ENCODE peak calls at places on chromosomes 13 and 19, in four cellular contexts. One of them, this sample, is unnamed.
A peak's percentile ranks its signal among the peaks of the same experiment; 100 is the strongest.

GRCh38 chr13:95420501-95420900 is 119.2 kb upstream of the ABCC4 start:
- DNase-seq in HCT116: no peak
- DNase-seq in K562: no peak
- DNase-seq in HepG2: no peak
- DNase-seq in this sample: no peak

GRCh38 chr13:59112375-59112774 is 1051.4 kb downstream of the DIAPH3 start:
- DNase-seq in HCT116: no peak
- DNase-seq in K562: no peak
- DNase-seq in HepG2: no peak
- DNase-seq in this sample: peak; percentile 0

GRCh38 chr19:10603873-10604459 is 16.9 kb upstream of the AP1M2 start:
- DNase-seq in HCT116: no peak
- DNase-seq in K562: no peak
- DNase-seq in HepG2: no peak
- DNase-seq in this sample: no peak

GRCh38 chr13:84446972-84447700 is 564.9 kb upstream of the SLITRK1 start:
- DNase-seq in HCT116: no peak
- DNase-seq in K562: no peak
- DNase-seq in HepG2: no peak
- DNase-seq in this sample: no peak

GRCh38 chr13:43159007-43159406 is 135.6 kb downstream of the DNAJC15 start:
- DNase-seq in HCT116: no peak
- DNase-seq in K562: no peak
- DNase-seq in HepG2: no peak
- DNase-seq in this sample: no peak

GRCh38 chr19:328025-328505 is 16.5 kb downstream of the MIER2 start:
- DNase-seq in HCT116: peak; percentile 6
- DNase-seq in K562: no peak
- DNase-seq in HepG2: no peak
- DNase-seq in this sample: no peak

GRCh38 chr13:26929971-26930730 is 169.6 kb upstream of the GPR12 start:
- DNase-seq in HCT116: peak; percentile 54
- DNase-seq in K562: peak; percentile 72
- DNase-seq in HepG2: peak; percentile 39
- DNase-seq in this sample: peak; percentile 28

GRCh38 chr13:47334173-47334572 is 437.3 kb upstream of the HTR2A start:
- DNase-seq in HCT116: no peak
- DNase-seq in K562: no peak
- DNase-seq in HepG2: no peak
- DNase-seq in this sample: no peak

GRCh38 chr19:18009412-18010066 is 1.6 kb downstream of the ARRDC2 start:
- DNase-seq in HCT116: no peak
- DNase-seq in K562: peak; percentile 3
- DNase-seq in HepG2: peak; percentile 64
- DNase-seq in this sample: no peak

GRCh38 chr19:18280247-18281081 is 958 bp downstream of the JUND start:
- DNase-seq in HCT116: no peak
- DNase-seq in K562: peak; percentile 88
- DNase-seq in HepG2: peak; percentile 52
- DNase-seq in this sample: no peak

GRCh38 chr19:45766919-45767346 is 2.1 kb downstream of the SIX5 start:
- DNase-seq in HCT116: no peak
- DNase-seq in K562: no peak
- DNase-seq in HepG2: no peak
- DNase-seq in this sample: no peak

GRCh38 chr19:29531458-29532025 is 5.7 kb downstream of the VSTM2B start:
- DNase-seq in HCT116: no peak
- DNase-seq in K562: no peak
- DNase-seq in HepG2: no peak
- DNase-seq in this sample: no peak

GRCh38 chr13:110107568-110108347 is 199.2 kb downstream of the COL4A1 start:
- DNase-seq in HCT116: no peak
- DNase-seq in K562: no peak
- DNase-seq in HepG2: no peak
- DNase-seq in this sample: no peak

GRCh38 chr13:77516342-77516789 is 19.1 kb upstream of the SCEL start:
- DNase-seq in HCT116: no peak
- DNase-seq in K562: no peak
- DNase-seq in HepG2: no peak
- DNase-seq in this sample: peak; percentile 42

GRCh38 chr13:50787316-50788195 is 55.9 kb downstream of the DLEU7 start:
- DNase-seq in HCT116: no peak
- DNase-seq in K562: no peak
- DNase-seq in HepG2: no peak
- DNase-seq in this sample: no peak

GRCh38 chr19:19505669-19506326 is 9.6 kb downstream of the TSSK6 start:
- DNase-seq in HCT116: no peak
- DNase-seq in K562: no peak
- DNase-seq in HepG2: no peak
- DNase-seq in this sample: no peak

GRCh38 chr13:98474761-98475160 is 102.1 kb downstream of the STK24 start:
- DNase-seq in HCT116: no peak
- DNase-seq in K562: no peak
- DNase-seq in HepG2: no peak
- DNase-seq in this sample: no peak

GRCh38 chr13:98478134-98479129 is 98.5 kb downstream of the STK24 start:
- DNase-seq in HCT116: no peak
- DNase-seq in K562: peak; percentile 35
- DNase-seq in HepG2: no peak
- DNase-seq in this sample: no peak

GRCh38 chr13:98476106-98476505 is 100.8 kb downstream of the STK24 start:
- DNase-seq in HCT116: no peak
- DNase-seq in K562: no peak
- DNase-seq in HepG2: no peak
- DNase-seq in this sample: no peak

GRCh38 chr13:98475521-98475920 is 101.4 kb downstream of the STK24 start:
- DNase-seq in HCT116: no peak
- DNase-seq in K562: peak; percentile 38
- DNase-seq in HepG2: no peak
- DNase-seq in this sample: no peak

DNA sequence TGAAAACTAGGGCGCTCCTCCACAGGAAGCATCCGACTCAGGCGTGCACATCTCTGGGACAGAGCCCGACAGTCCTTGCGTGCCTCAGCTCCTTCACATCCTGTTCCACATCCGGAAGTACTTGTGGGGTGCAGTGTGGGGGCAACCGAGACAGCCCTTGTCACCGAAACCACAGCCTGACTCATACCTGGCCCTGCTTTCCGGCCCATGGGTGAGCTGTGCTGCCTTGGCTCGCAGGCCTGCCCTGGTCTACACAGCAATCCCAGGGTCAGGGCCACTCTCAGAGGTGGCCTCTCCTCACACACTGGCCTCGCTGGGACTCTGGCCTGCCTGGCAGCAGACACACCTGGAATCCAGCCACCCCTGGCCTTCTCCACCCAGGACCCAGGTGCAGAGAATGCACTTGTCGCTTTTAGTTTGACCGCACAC is 100.4 kb downstream of the STK24 start:
- DNase-seq in HCT116: peak; percentile 64
- DNase-seq in K562: peak; percentile 33
- DNase-seq in HepG2: no peak
- DNase-seq in this sample: no peak
- TF ChIP-seq TCF7L2 in HCT116: no peak
- TF ChIP-seq TCF7L2 in K562: no peak
- TF ChIP-seq TCF7L2 in HepG2: no peak
- TF ChIP-seq TCF7L2 in this sample: no peak

DNA sequence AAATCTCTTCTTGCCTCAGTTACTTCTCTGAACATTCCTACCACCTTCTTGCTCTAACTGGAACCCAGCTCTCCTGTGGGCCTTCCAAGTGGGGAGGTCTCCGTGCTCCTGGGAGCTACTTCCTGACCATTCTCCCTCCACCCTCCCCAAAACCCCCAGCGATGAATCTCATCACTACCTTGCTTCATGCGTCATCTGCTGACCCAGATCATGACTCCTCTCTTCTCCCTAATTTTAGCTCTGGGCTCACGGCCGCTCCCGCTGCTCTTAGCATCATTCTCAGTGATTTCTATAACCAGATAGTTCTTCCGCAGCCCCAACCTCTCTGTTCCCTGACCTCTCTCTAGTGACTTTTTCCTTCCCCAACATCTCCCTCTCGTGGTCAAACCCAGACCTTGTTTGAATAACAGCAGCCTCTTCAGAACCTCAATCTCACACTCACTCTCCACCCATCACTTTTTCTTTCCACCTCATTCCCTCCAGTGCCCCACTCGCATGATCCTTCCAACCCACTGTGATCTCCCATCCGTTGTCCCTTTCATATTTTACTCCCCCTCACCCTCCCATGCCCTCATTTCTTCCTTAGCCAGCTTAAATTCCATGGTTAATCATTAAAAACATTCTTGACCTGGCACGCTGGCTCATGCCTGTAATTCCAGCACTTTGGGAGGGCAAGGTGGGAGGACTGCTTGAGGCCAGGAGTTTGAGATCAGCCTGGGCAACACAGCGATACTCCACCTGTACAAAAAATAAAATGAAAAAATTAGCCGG is 21.8 kb downstream of the MRPS12 start:
- DNase-seq in HCT116: no peak
- DNase-seq in K562: no peak
- DNase-seq in HepG2: peak; percentile 51
- DNase-seq in this sample: no peak
- TF ChIP-seq CTCF in HCT116: peak; percentile 38
- TF ChIP-seq CTCF in K562: peak; percentile 43
- TF ChIP-seq CTCF in HepG2: peak; percentile 69
- TF ChIP-seq CTCF in this sample: no peak

GRCh38 chr19:49893135-49893534 is 3.6 kb downstream of the IL4I1 start:
- DNase-seq in HCT116: no peak
- DNase-seq in K562: no peak
- DNase-seq in HepG2: no peak
- DNase-seq in this sample: no peak

GRCh38 chr19:49894879-49895565 is 1.7 kb downstream of the IL4I1 start:
- DNase-seq in HCT116: no peak
- DNase-seq in K562: no peak
- DNase-seq in HepG2: no peak
- DNase-seq in this sample: no peak

GRCh38 chr19:49894011-49894664 is 2.5 kb downstream of the IL4I1 start:
- DNase-seq in HCT116: no peak
- DNase-seq in K562: no peak
- DNase-seq in HepG2: no peak
- DNase-seq in this sample: no peak

GRCh38 chr19:49895566-49896297 is 955 bp downstream of the IL4I1 start:
- DNase-seq in HCT116: no peak
- DNase-seq in K562: no peak
- DNase-seq in HepG2: no peak
- DNase-seq in this sample: no peak

GRCh38 chr19:49896863-49897621 is at the start of gene IL4I1:
- DNase-seq in HCT116: no peak
- DNase-seq in K562: no peak
- DNase-seq in HepG2: no peak
- DNase-seq in this sample: no peak
- TF ChIP-seq REST in HCT116: no peak
- TF ChIP-seq REST in K562: no peak
- TF ChIP-seq REST in HepG2: no peak
- TF ChIP-seq REST in this sample: no peak

DNA sequence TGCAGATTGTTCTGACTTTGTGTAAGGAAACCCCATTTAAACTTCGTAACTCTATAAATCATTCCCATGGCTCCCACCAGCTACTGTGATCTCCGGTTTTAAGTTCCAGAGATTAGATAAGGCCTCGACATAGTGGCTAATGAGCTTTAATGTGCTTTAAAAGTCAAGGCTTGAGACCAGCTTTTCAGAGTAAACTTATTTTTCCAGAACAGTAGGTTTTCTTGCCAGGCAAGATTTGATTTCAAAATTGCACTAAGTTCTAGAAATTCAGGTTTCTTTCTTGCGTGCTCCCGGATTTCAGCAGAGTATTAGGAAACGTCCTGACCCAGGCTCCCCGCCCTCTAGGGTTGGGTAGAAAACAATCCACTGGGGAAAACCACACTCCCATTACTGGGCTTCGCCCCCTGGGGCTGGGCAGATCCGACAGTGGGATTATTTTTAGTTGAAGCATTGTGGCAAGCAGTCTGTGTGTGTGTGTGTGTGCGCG is 43.3 kb downstream of the CRYL1 start:
- DNase-seq in HCT116: no peak
- DNase-seq in K562: no peak
- DNase-seq in HepG2: no peak
- DNase-seq in this sample: no peak
- TF ChIP-seq TCF7L2 in HCT116: no peak
- TF ChIP-seq TCF7L2 in K562: no peak
- TF ChIP-seq TCF7L2 in HepG2: no peak
- TF ChIP-seq TCF7L2 in this sample: no peak

GRCh38 chr19:54534156-54534555 is 31.5 kb downstream of the LAIR2 start:
- DNase-seq in HCT116: no peak
- DNase-seq in K562: no peak
- DNase-seq in HepG2: no peak
- DNase-seq in this sample: no peak

GRCh38 chr19:54526972-54527371 is 24.3 kb downstream of the LAIR2 start:
- DNase-seq in HCT116: no peak
- DNase-seq in K562: peak; percentile 65
- DNase-seq in HepG2: no peak
- DNase-seq in this sample: no peak

GRCh38 chr19:54532528-54532927 is 29.9 kb downstream of the LAIR2 start:
- DNase-seq in HCT116: no peak
- DNase-seq in K562: no peak
- DNase-seq in HepG2: no peak
- DNase-seq in this sample: no peak

GRCh38 chr19:54533476-54533875 is 30.8 kb downstream of the LAIR2 start:
- DNase-seq in HCT116: no peak
- DNase-seq in K562: no peak
- DNase-seq in HepG2: no peak
- DNase-seq in this sample: no peak

DNA sequence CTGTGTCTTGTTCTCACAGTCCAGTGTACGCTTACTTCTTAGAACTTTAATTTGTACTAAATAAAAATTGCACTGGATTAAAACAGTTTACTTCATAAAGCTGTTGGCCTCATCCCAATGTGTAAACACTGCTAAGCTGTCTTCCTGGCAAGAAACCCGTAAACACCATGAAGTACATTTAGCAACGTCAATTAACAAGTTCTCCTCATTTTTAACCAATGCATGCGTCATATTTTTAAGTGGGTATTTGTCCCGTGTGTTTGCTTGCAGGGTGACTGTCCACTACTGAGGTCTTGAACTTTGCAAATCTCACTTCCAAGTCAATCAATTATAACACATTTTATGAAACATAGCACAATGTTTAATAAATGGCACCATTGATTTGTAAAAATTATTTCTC is 28.2 kb downstream of the LAIR2 start:
- DNase-seq in HCT116: no peak
- DNase-seq in K562: no peak
- DNase-seq in HepG2: no peak
- DNase-seq in this sample: no peak
- TF ChIP-seq CTCF in HCT116: no peak
- TF ChIP-seq CTCF in K562: no peak
- TF ChIP-seq CTCF in HepG2: no peak
- TF ChIP-seq CTCF in this sample: no peak

GRCh38 chr19:3658004-3658822 is 31.6 kb upstream of the CACTIN start:
- DNase-seq in HCT116: no peak
- DNase-seq in K562: no peak
- DNase-seq in HepG2: no peak
- DNase-seq in this sample: no peak
- TF ChIP-seq REST in HCT116: no peak
- TF ChIP-seq REST in K562: no peak
- TF ChIP-seq REST in HepG2: no peak
- TF ChIP-seq REST in this sample: no peak

GRCh38 chr13:112181336-112182051 is 114.5 kb downstream of the SOX1 start:
- DNase-seq in HCT116: no peak
- DNase-seq in K562: no peak
- DNase-seq in HepG2: no peak
- DNase-seq in this sample: no peak
- TF ChIP-seq TCF7L2 in HCT116: no peak
- TF ChIP-seq TCF7L2 in K562: no peak
- TF ChIP-seq TCF7L2 in HepG2: no peak
- TF ChIP-seq TCF7L2 in this sample: no peak

This sample was measured in Panc1.